ENCODE peak calls at places on chromosomes 3 and 15, in eight cellular contexts. C, G, B, K, A, U, O and Z are unnamed samples.
A peak's percentile ranks its signal among the peaks of the same experiment; 100 is the strongest.

GRCh38 chr15:40293006-40293405 is 10.1 kb upstream of the ANKRD63 start:
- DNase-seq in C (no peak), G (no peak), B (no peak), K (no peak), A (no peak), U (no peak), O (no peak), Z (no peak)

GRCh38 chr15:42042602-42043400 is 22.0 kb upstream of the PLA2G4E start:
- DNase-seq in C (no peak), G (no peak), B (no peak), K (no peak), A (no peak), U (no peak), O (no peak), Z (no peak)

GRCh38 chr3:123739754-123740153 is 144.4 kb downstream of the MYLK start:
- DNase-seq in C (no peak), G (no peak), B (peak; percentile 84), K (peak; percentile 86), A (no peak), U (peak; percentile 63), O (no peak), Z (no peak)

GRCh38 chr3:38649500-38650247 is at the start of gene SCN5A:
- DNase-seq in C (peak; percentile 82), G (no peak), B (peak; percentile 78), K (peak; percentile 23), A (peak; percentile 53), U (peak; percentile 37), O (peak; percentile 76), Z (no peak)

GRCh38 chr3:180617049-180617448 is 15.1 kb downstream of the TTC14 start:
- DNase-seq in C (no peak), G (no peak), B (no peak), K (peak; percentile 13), A (no peak), U (no peak), O (no peak), Z (no peak)

GRCh38 chr3:60812544-60812943 is 438.7 kb downstream of the FHIT start:
- DNase-seq in C (no peak), G (no peak), B (no peak), K (no peak), A (no peak), U (no peak), O (no peak), Z (no peak)

GRCh38 chr15:45862034-45862433 is 227.2 kb downstream of the SQOR start:
- DNase-seq in C (no peak), G (no peak), B (no peak), K (no peak), A (no peak), U (no peak), O (no peak), Z (no peak)

GRCh38 chr3:194163697-194164096 is 27.7 kb downstream of the HES1 start:
- DNase-seq in C (no peak), G (no peak), B (no peak), K (no peak), A (no peak), U (no peak), O (no peak), Z (no peak)

GRCh38 chr3:121529308-121529707 is 16.5 kb downstream of the POLQ start:
- DNase-seq in C (no peak), G (no peak), B (peak; percentile 50), K (peak; percentile 15), A (no peak), U (peak; percentile 7), O (no peak), Z (no peak)

GRCh38 chr3:4980229-4981159 is 1.3 kb downstream of the BHLHE40 start:
- DNase-seq in C (peak; percentile 75), G (peak; percentile 94), B (peak; percentile 95), K (peak; percentile 86), A (peak; percentile 94), U (peak; percentile 69), O (peak; percentile 87), Z (peak; percentile 68)

GRCh38 chr15:79680721-79681120 is 216.1 kb downstream of the MTHFS start:
- DNase-seq in C (peak; percentile 89), G (no peak), B (peak; percentile 81), K (peak; percentile 87), A (no peak), U (peak; percentile 82), O (no peak), Z (no peak)

GRCh38 chr3:18234717-18235335 is 190.3 kb downstream of the SATB1 start:
- DNase-seq in C (no peak), G (no peak), B (no peak), K (peak; percentile 31), A (no peak), U (no peak), O (peak; percentile 40), Z (no peak)

GRCh38 chr3:10602769-10603768 is 97.7 kb upstream of the ATP2B2 start:
- DNase-seq in C (no peak), G (no peak), B (no peak), K (no peak), A (no peak), U (no peak), O (peak; percentile 82), Z (no peak)

GRCh38 chr15:35166730-35167359 is 81.8 kb upstream of the NANOGP8 start:
- DNase-seq in C (no peak), G (no peak), B (no peak), K (no peak), A (no peak), U (no peak), O (no peak), Z (no peak)

GRCh38 chr3:24263069-24263668 is 231.5 kb downstream of the THRB start:
- DNase-seq in C (no peak), G (no peak), B (no peak), K (no peak), A (no peak), U (no peak), O (no peak), Z (no peak)

GRCh38 chr3:190225186-190225692 is 97.0 kb downstream of the CLDN1 start:
- DNase-seq in C (peak; percentile 30), G (no peak), B (peak; percentile 51), K (peak; percentile 64), A (no peak), U (peak; percentile 31), O (peak; percentile 41), Z (no peak)

GRCh38 chr15:92383528-92384326 is 10.0 kb upstream of the ST8SIA2 start:
- DNase-seq in C (peak; percentile 72), G (no peak), B (no peak), K (no peak), A (peak; percentile 58), U (no peak), O (peak; percentile 42), Z (peak; percentile 36)

GRCh38 chr3:134486577-134487041 is 752 bp downstream of the CEP63 start:
- DNase-seq in C (no peak), G (no peak), B (peak; percentile 42), K (no peak), A (no peak), U (peak; percentile 21), O (no peak), Z (no peak)

GRCh38 chr3:163490119-163490518 is 1588.2 kb downstream of the SI start:
- DNase-seq in C (peak; percentile 82), G (no peak), B (peak; percentile 1), K (peak; percentile 73), A (peak; percentile 24), U (peak; percentile 13), O (peak; percentile 45), Z (no peak)

GRCh38 chr15:100094127-100094510 is 247.7 kb downstream of the ADAMTS17 start:
- DNase-seq in C (no peak), G (no peak), B (no peak), K (no peak), A (no peak), U (no peak), O (no peak), Z (no peak)

GRCh38 chr3:168426196-168426595 is 330.5 kb upstream of the GOLIM4 start:
- DNase-seq in C (no peak), G (no peak), B (peak; percentile 67), K (peak; percentile 8), A (no peak), U (no peak), O (no peak), Z (no peak)

GRCh38 chr3:109109574-109109973 is 8.4 kb downstream of the MORC1 start:
- DNase-seq in C (no peak), G (no peak), B (no peak), K (no peak), A (no peak), U (no peak), O (no peak), Z (no peak)

GRCh38 chr3:31382856-31383255 is 149.9 kb upstream of the STT3B start:
- DNase-seq in C (no peak), G (no peak), B (no peak), K (peak; percentile 7), A (no peak), U (no peak), O (no peak), Z (no peak)

GRCh38 chr3:115212615-115213014 is 65.5 kb upstream of the ZBTB20 start:
- DNase-seq in C (no peak), G (no peak), B (no peak), K (no peak), A (no peak), U (no peak), O (no peak), Z (no peak)
- TF ChIP-seq CTCF in C (no peak), G (no peak), B (no peak), K (no peak), A (no peak), U (no peak), O (no peak), Z (no peak)

DNA sequence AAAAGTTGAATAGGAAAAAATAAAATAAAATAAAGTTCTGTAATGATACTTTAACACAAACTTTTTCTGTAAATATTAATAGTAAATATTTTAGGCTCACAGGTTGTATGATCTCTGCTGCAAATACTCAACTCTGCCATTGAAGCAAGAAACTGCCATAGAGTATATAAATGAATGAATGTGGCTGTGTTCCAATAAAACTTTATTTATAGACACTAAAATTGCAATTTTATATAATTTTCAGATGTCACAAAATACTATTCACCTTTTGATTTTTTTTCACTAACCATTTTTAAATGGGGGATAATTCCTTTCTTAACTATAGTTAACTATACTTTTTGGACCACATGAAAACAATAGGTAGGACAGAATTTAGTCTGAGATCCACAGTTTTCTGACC is 16.0 kb downstream of the EIF1B start:
- DNase-seq in C (no peak), G (no peak), B (no peak), K (no peak), A (no peak), U (no peak), O (no peak), Z (no peak)
- TF ChIP-seq CTCF in C (no peak), G (no peak), B (no peak), K (no peak), A (no peak), U (no peak), O (no peak), Z (no peak)

GRCh38 chr3:101495552-101495951 is 17.5 kb downstream of the SENP7 start:
- DNase-seq in C (no peak), G (no peak), B (no peak), K (peak; percentile 29), A (no peak), U (no peak), O (no peak), Z (no peak)
- TF ChIP-seq CTCF in C (peak; percentile 40), G (no peak), B (no peak), K (peak; percentile 39), A (no peak), U (no peak), O (no peak), Z (no peak)

DNA sequence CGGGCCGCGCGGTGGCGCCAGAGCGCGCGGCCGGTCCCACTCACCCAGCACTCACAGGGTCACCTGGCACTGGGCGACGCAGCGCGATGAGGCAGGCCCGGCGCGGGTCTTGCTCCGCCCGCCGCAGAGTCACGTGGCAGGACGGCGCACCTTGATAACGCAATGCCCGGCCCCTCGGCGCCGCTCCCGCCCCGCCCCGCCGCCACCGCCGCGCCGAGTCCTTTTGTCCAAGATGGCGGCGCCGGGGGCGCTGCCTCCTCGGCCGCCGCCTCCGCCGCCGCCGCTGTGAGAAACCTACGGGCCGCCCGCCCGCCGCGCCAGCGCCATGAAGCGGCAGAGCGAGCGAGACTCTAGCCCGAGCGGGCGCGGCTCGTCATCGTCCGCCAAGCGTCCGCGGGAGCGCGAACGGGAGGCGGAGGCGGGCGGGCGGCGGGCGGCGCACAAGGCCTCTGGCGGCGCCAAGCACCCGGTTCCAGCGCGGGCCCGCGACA is at the start of gene RBM15B:
- DNase-seq in C (peak; percentile 99), G (peak; percentile 96), B (peak; percentile 99), K (peak; percentile 98), A (peak; percentile 98), U (peak; percentile 86), O (peak; percentile 98), Z (peak; percentile 96)
- TF ChIP-seq CTCF in C (peak; percentile 69), G (peak; percentile 91), B (peak; percentile 81), K (peak; percentile 70), A (peak; percentile 30), U (peak; percentile 91), O (peak; percentile 85), Z (peak; percentile 94)